ENCODE peak calls at places on chromosomes 3 and 15, in six cellular contexts. One of them, this sample, is unnamed.
A peak's percentile ranks its signal among the peaks of the same experiment; 100 is the strongest.

GRCh38 chr15:57445872-57446271 is 69.6 kb downstream of the CGNL1 start:
- DNase-seq in GM20000: no peak
- DNase-seq in mucosa of descending colon: no peak
- DNase-seq in ovary: no peak
- DNase-seq in neural progenitor cell: no peak
- DNase-seq in esophagus squamous epithelium: no peak
- DNase-seq in this sample: no peak

GRCh38 chr15:86163771-86164170 is 84.1 kb downstream of the AGBL1 start:
- DNase-seq in GM20000: no peak
- DNase-seq in mucosa of descending colon: no peak
- DNase-seq in ovary: no peak
- DNase-seq in neural progenitor cell: no peak
- DNase-seq in esophagus squamous epithelium: no peak
- DNase-seq in this sample: no peak

GRCh38 chr15:70521576-70522322 is 241.6 kb downstream of the UACA start:
- DNase-seq in GM20000: no peak
- DNase-seq in mucosa of descending colon: no peak
- DNase-seq in ovary: no peak
- DNase-seq in neural progenitor cell: no peak
- DNase-seq in esophagus squamous epithelium: no peak
- DNase-seq in this sample: peak; percentile 7

GRCh38 chr3:196499061-196499460 is 4.5 kb downstream of the RNF168 start:
- DNase-seq in GM20000: no peak
- DNase-seq in mucosa of descending colon: no peak
- DNase-seq in ovary: no peak
- DNase-seq in neural progenitor cell: no peak
- DNase-seq in esophagus squamous epithelium: no peak
- DNase-seq in this sample: no peak

GRCh38 chr3:10004506-10004905 is 17.9 kb upstream of the EMC3 start:
- DNase-seq in GM20000: no peak
- DNase-seq in mucosa of descending colon: no peak
- DNase-seq in ovary: no peak
- DNase-seq in neural progenitor cell: no peak
- DNase-seq in esophagus squamous epithelium: no peak
- DNase-seq in this sample: no peak

GRCh38 chr15:77702211-77702957 is 69.7 kb upstream of the LINGO1 start:
- DNase-seq in GM20000: peak; percentile 63
- DNase-seq in mucosa of descending colon: peak; percentile 23
- DNase-seq in ovary: peak; percentile 25
- DNase-seq in neural progenitor cell: peak; percentile 91
- DNase-seq in esophagus squamous epithelium: no peak
- DNase-seq in this sample: no peak

GRCh38 chr3:135865085-135865484 is 100.4 kb upstream of the PPP2R3A start:
- DNase-seq in GM20000: no peak
- DNase-seq in mucosa of descending colon: no peak
- DNase-seq in ovary: no peak
- DNase-seq in neural progenitor cell: no peak
- DNase-seq in esophagus squamous epithelium: no peak
- DNase-seq in this sample: no peak

GRCh38 chr15:31487811-31488436 is 161.3 kb downstream of the KLF13 start:
- DNase-seq in GM20000: peak; percentile 69
- DNase-seq in mucosa of descending colon: no peak
- DNase-seq in ovary: no peak
- DNase-seq in neural progenitor cell: no peak
- DNase-seq in esophagus squamous epithelium: no peak
- DNase-seq in this sample: no peak

GRCh38 chr3:30637310-30638227 is 31.2 kb downstream of the TGFBR2 start:
- DNase-seq in GM20000: no peak
- DNase-seq in mucosa of descending colon: no peak
- DNase-seq in ovary: no peak
- DNase-seq in neural progenitor cell: no peak
- DNase-seq in esophagus squamous epithelium: no peak
- DNase-seq in this sample: no peak

GRCh38 chr3:133211449-133211848 is 173.3 kb downstream of the TMEM108 start:
- DNase-seq in GM20000: peak; percentile 37
- DNase-seq in mucosa of descending colon: no peak
- DNase-seq in ovary: no peak
- DNase-seq in neural progenitor cell: peak; percentile 62
- DNase-seq in esophagus squamous epithelium: no peak
- DNase-seq in this sample: no peak

DNA sequence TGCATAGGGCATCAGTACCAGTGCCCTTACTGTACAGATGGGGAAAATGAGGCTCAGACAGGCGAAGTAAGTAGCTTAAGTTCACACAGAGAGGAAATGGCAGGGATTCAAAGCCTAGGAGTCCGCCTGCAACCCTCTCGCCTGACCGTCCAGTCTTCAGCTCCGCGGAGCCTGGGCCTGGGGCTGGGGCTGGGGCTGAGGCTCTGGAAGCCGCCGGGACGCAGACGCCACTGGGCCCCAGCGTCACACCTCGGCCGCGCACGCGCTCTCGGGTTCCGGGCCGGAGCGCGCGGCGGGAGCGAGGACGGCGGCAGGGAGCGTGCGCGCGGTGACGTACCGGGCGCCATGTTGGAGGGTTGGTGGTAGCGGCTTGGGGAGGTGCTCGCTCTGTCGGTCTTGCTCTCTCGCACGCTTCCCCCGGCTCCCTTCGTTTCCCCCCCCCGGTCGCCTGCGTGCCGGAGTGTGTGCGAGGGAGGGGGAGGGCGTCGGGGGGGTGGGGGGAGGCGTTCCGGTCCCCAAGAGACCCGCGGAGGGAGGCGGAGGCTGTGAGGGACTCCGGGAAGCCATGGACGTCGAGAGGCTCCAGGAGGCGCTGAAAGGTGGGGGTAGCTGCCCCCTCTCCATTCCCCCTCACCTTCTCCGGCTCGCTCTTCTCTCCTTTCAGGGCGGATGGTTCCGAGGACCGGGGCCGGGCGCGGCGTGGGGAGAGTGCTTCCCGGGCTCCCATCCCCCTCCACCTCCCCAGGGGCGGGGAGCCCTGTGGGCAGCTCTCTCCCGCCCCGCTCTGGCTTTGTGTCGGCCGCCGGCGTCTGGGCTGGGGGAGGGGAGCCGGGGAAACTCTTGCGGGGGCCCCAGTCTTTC is at the start of gene PPP4R2:
- DNase-seq in GM20000: peak; percentile 91
- DNase-seq in mucosa of descending colon: peak; percentile 93
- DNase-seq in ovary: peak; percentile 91
- DNase-seq in neural progenitor cell: peak; percentile 95
- DNase-seq in esophagus squamous epithelium: peak; percentile 38
- DNase-seq in this sample: peak; percentile 96
- TF ChIP-seq CTCF in GM20000: no peak
- TF ChIP-seq CTCF in mucosa of descending colon: no peak
- TF ChIP-seq CTCF in ovary: no peak
- TF ChIP-seq CTCF in neural progenitor cell: no peak
- TF ChIP-seq CTCF in esophagus squamous epithelium: no peak
- TF ChIP-seq CTCF in this sample: no peak

GRCh38 chr3:49699281-49699723 is 9.9 kb downstream of the RNF123 start:
- DNase-seq in GM20000: no peak
- DNase-seq in mucosa of descending colon: no peak
- DNase-seq in ovary: no peak
- DNase-seq in neural progenitor cell: no peak
- DNase-seq in esophagus squamous epithelium: no peak
- DNase-seq in this sample: no peak

GRCh38 chr3:49700014-49700413 is 10.7 kb downstream of the RNF123 start:
- DNase-seq in GM20000: no peak
- DNase-seq in mucosa of descending colon: no peak
- DNase-seq in ovary: no peak
- DNase-seq in neural progenitor cell: no peak
- DNase-seq in esophagus squamous epithelium: no peak
- DNase-seq in this sample: no peak

GRCh38 chr3:49702672-49703071 is 13.3 kb downstream of the RNF123 start:
- DNase-seq in GM20000: no peak
- DNase-seq in mucosa of descending colon: no peak
- DNase-seq in ovary: no peak
- DNase-seq in neural progenitor cell: no peak
- DNase-seq in esophagus squamous epithelium: no peak
- DNase-seq in this sample: no peak

GRCh38 chr3:49701388-49702077 is 12.2 kb downstream of the RNF123 start:
- DNase-seq in GM20000: no peak
- DNase-seq in mucosa of descending colon: no peak
- DNase-seq in ovary: no peak
- DNase-seq in neural progenitor cell: peak; percentile 75
- DNase-seq in esophagus squamous epithelium: no peak
- DNase-seq in this sample: no peak

GRCh38 chr3:49700453-49701128 is 11.2 kb downstream of the RNF123 start:
- DNase-seq in GM20000: no peak
- DNase-seq in mucosa of descending colon: no peak
- DNase-seq in ovary: no peak
- DNase-seq in neural progenitor cell: peak; percentile 21
- DNase-seq in esophagus squamous epithelium: no peak
- DNase-seq in this sample: no peak
- TF ChIP-seq CTCF in GM20000: no peak
- TF ChIP-seq CTCF in mucosa of descending colon: no peak
- TF ChIP-seq CTCF in ovary: no peak
- TF ChIP-seq CTCF in neural progenitor cell: peak; percentile 37
- TF ChIP-seq CTCF in esophagus squamous epithelium: no peak
- TF ChIP-seq CTCF in this sample: no peak

GRCh38 chr3:124276163-124276862 is 284.4 kb upstream of the ROPN1 start:
- DNase-seq in GM20000: no peak
- DNase-seq in mucosa of descending colon: no peak
- DNase-seq in ovary: no peak
- DNase-seq in neural progenitor cell: no peak
- DNase-seq in esophagus squamous epithelium: no peak
- DNase-seq in this sample: no peak

GRCh38 chr3:124275421-124275820 is 283.5 kb upstream of the ROPN1 start:
- DNase-seq in GM20000: no peak
- DNase-seq in mucosa of descending colon: no peak
- DNase-seq in ovary: no peak
- DNase-seq in neural progenitor cell: no peak
- DNase-seq in esophagus squamous epithelium: no peak
- DNase-seq in this sample: no peak

GRCh38 chr3:124276863-124277515 is 285.1 kb upstream of the ROPN1 start:
- DNase-seq in GM20000: no peak
- DNase-seq in mucosa of descending colon: no peak
- DNase-seq in ovary: no peak
- DNase-seq in neural progenitor cell: no peak
- DNase-seq in esophagus squamous epithelium: no peak
- DNase-seq in this sample: no peak

GRCh38 chr3:124273651-124274050 is 281.7 kb upstream of the ROPN1 start:
- DNase-seq in GM20000: no peak
- DNase-seq in mucosa of descending colon: no peak
- DNase-seq in ovary: no peak
- DNase-seq in neural progenitor cell: no peak
- DNase-seq in esophagus squamous epithelium: no peak
- DNase-seq in this sample: no peak

GRCh38 chr3:124277516-124277890 is 285.6 kb upstream of the ROPN1 start:
- DNase-seq in GM20000: no peak
- DNase-seq in mucosa of descending colon: no peak
- DNase-seq in ovary: no peak
- DNase-seq in neural progenitor cell: no peak
- DNase-seq in esophagus squamous epithelium: no peak
- DNase-seq in this sample: no peak
- TF ChIP-seq CTCF in GM20000: no peak
- TF ChIP-seq CTCF in mucosa of descending colon: no peak
- TF ChIP-seq CTCF in ovary: no peak
- TF ChIP-seq CTCF in neural progenitor cell: no peak
- TF ChIP-seq CTCF in esophagus squamous epithelium: peak; percentile 14
- TF ChIP-seq CTCF in this sample: no peak

GRCh38 chr3:190446492-190447301 is 3.0 kb downstream of the TMEM207 start:
- DNase-seq in GM20000: no peak
- DNase-seq in mucosa of descending colon: no peak
- DNase-seq in ovary: no peak
- DNase-seq in neural progenitor cell: no peak
- DNase-seq in esophagus squamous epithelium: no peak
- DNase-seq in this sample: no peak

GRCh38 chr3:190442240-190442639 is 7.5 kb downstream of the TMEM207 start:
- DNase-seq in GM20000: no peak
- DNase-seq in mucosa of descending colon: no peak
- DNase-seq in ovary: no peak
- DNase-seq in neural progenitor cell: no peak
- DNase-seq in esophagus squamous epithelium: no peak
- DNase-seq in this sample: no peak

GRCh38 chr3:190444036-190444435 is 5.7 kb downstream of the TMEM207 start:
- DNase-seq in GM20000: no peak
- DNase-seq in mucosa of descending colon: no peak
- DNase-seq in ovary: no peak
- DNase-seq in neural progenitor cell: no peak
- DNase-seq in esophagus squamous epithelium: no peak
- DNase-seq in this sample: no peak

GRCh38 chr3:190444576-190445145 is 5.0 kb downstream of the TMEM207 start:
- DNase-seq in GM20000: no peak
- DNase-seq in mucosa of descending colon: no peak
- DNase-seq in ovary: no peak
- DNase-seq in neural progenitor cell: no peak
- DNase-seq in esophagus squamous epithelium: no peak
- DNase-seq in this sample: no peak

DNA sequence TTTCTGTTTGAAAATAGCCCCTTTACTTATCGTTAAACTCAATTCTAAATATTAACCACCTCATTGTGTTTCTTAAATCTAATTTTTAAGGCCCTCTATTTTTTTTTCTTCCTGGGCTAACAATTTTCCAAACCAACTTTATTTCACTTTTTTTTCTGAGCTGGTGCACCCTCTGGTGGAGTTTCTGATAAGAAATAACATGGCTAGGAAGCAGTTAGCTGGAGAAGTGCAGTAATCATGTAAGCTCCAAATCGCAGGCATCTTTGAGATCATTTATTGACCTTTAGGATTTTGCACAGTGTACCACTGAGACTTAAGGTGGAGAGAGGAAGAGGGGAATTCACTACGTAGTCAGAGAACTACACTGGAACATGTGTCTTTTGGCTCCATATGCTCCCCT is 6.4 kb downstream of the TMEM207 start:
- DNase-seq in GM20000: no peak
- DNase-seq in mucosa of descending colon: no peak
- DNase-seq in ovary: no peak
- DNase-seq in neural progenitor cell: peak; percentile 10
- DNase-seq in esophagus squamous epithelium: no peak
- DNase-seq in this sample: no peak
- TF ChIP-seq CTCF in GM20000: no peak
- TF ChIP-seq CTCF in mucosa of descending colon: no peak
- TF ChIP-seq CTCF in ovary: no peak
- TF ChIP-seq CTCF in neural progenitor cell: peak; percentile 54
- TF ChIP-seq CTCF in esophagus squamous epithelium: peak; percentile 27
- TF ChIP-seq CTCF in this sample: no peak

DNA sequence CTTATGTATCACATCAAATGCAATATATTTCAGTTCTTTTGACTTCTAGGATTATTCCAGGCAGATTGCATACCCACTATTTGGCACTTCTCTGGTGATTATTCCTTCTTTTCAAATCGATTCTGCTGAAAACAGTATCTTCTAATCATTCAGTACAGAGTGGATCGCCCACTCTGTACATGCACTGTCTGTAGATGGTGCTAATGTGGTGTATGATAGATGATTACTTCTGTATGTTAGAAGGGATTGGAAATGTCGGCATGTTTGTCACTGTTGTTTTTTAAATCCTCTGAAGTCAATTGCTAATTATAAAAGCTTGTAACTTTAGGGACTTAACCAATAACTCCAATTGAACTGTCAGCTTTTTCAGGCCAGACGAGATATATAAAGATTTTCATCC is 642.5 kb downstream of the GRM7 start:
- DNase-seq in GM20000: no peak
- DNase-seq in mucosa of descending colon: no peak
- DNase-seq in ovary: no peak
- DNase-seq in neural progenitor cell: no peak
- DNase-seq in esophagus squamous epithelium: no peak
- DNase-seq in this sample: no peak
- TF ChIP-seq CTCF in GM20000: no peak
- TF ChIP-seq CTCF in mucosa of descending colon: no peak
- TF ChIP-seq CTCF in ovary: no peak
- TF ChIP-seq CTCF in neural progenitor cell: no peak
- TF ChIP-seq CTCF in esophagus squamous epithelium: no peak
- TF ChIP-seq CTCF in this sample: no peak

GRCh38 chr3:15228147-15228546 is 22.1 kb downstream of the CAPN7 start:
- DNase-seq in GM20000: no peak
- DNase-seq in mucosa of descending colon: no peak
- DNase-seq in ovary: no peak
- DNase-seq in neural progenitor cell: no peak
- DNase-seq in esophagus squamous epithelium: no peak
- DNase-seq in this sample: no peak
- TF ChIP-seq CTCF in GM20000: no peak
- TF ChIP-seq CTCF in mucosa of descending colon: no peak
- TF ChIP-seq CTCF in ovary: no peak
- TF ChIP-seq CTCF in neural progenitor cell: no peak
- TF ChIP-seq CTCF in esophagus squamous epithelium: no peak
- TF ChIP-seq CTCF in this sample: no peak